ENCODE peak calls at places on chromosomes 13 and 19, in five cellular contexts. T is GM12878; O is suprapubic skin; I is adrenal gland; R is CD8-positive, alpha-beta memory T cell. B is an unnamed sample. For H3K27me3 and H3K4me1, the result is how much of the 10 kb centered on the place peaks cover.

GRCh38 chr19:36141039-36141914 is 1.4 kb downstream of the CAPNS1 start:
- DNase-seq in T (peak), O (peak), I (peak), R (peak), B (peak)

GRCh38 chr13:32538234-32538620 is 368 bp downstream of the N4BP2L2 start:
- DNase-seq in T (no peak), O (no peak), I (peak), R (no peak), B (peak)

GRCh38 chr13:111852701-111853100 is 214.2 kb upstream of the SOX1 start:
- DNase-seq in T (no peak), O (no peak), I (no peak), R (no peak), B (no peak)

GRCh38 chr13:101565327-101565726 is 112.9 kb downstream of the ITGBL1 start:
- DNase-seq in T (no peak), O (no peak), I (no peak), R (no peak), B (no peak)

GRCh38 chr19:53432088-53432661 is 391 bp downstream of the ZNF761 start:
- DNase-seq in T (no peak), O (peak), I (no peak), R (peak), B (peak)

GRCh38 chr19:18666304-18666703 is 17.2 kb upstream of the CRTC1 start:
- DNase-seq in T (no peak), O (no peak), I (no peak), R (no peak), B (no peak)

GRCh38 chr19:35752746-35753350 is 4.0 kb downstream of the HSPB6 start:
- DNase-seq in T (no peak), O (no peak), I (no peak), R (no peak), B (no peak)

GRCh38 chr19:37078717-37079032 is 442 bp downstream of the ZNF420 start:
- DNase-seq in T (peak), O (no peak), I (no peak), R (no peak), B (no peak)

GRCh38 chr19:53596056-53596455 is 35.7 kb upstream of the DPRX start:
- DNase-seq in T (no peak), O (no peak), I (no peak), R (no peak), B (no peak)

GRCh38 chr13:46267166-46267565 is 55.4 kb downstream of the LRRC63 start:
- DNase-seq in T (no peak), O (no peak), I (no peak), R (no peak), B (no peak)

GRCh38 chr13:99403458-99403971 is 96.3 kb upstream of the GPR183 start:
- DNase-seq in T (no peak), O (no peak), I (no peak), R (peak), B (no peak)

GRCh38 chr13:98253526-98253925 is 76.5 kb upstream of the RNF113B start:
- DNase-seq in T (no peak), O (no peak), I (no peak), R (no peak), B (no peak)

GRCh38 chr13:114241918-114242317 is 7.2 kb downstream of the CDC16 start:
- DNase-seq in T (no peak), O (no peak), I (no peak), R (no peak), B (no peak)

GRCh38 chr13:114035583-114036501 is 62.0 kb upstream of the C13orf46 start:
- DNase-seq in T (no peak), O (no peak), I (peak), R (no peak), B (no peak)

GRCh38 chr19:53357821-53358581 is 7.5 kb upstream of the ZNF525 start:
- DNase-seq in T (no peak), O (no peak), I (no peak), R (no peak), B (no peak)

GRCh38 chr19:7255119-7255518 is 39.1 kb downstream of the INSR start:
- DNase-seq in T (no peak), O (no peak), I (peak), R (no peak), B (peak)

GRCh38 chr13:51283361-51283760 is 56.1 kb upstream of the SERPINE3 start:
- DNase-seq in T (no peak), O (no peak), I (no peak), R (no peak), B (no peak)

GRCh38 chr19:49340865-49341718 is 5.9 kb downstream of the CD37 start:
- DNase-seq in T (no peak), O (peak), I (no peak), R (no peak), B (no peak)

GRCh38 chr13:107018285-107018684 is 450.3 kb upstream of the ARGLU1 start:
- DNase-seq in T (no peak), O (no peak), I (no peak), R (no peak), B (no peak)

GRCh38 chr13:106513025-106513424 is 22.4 kb downstream of the EFNB2 start:
- DNase-seq in T (no peak), O (no peak), I (no peak), R (no peak), B (no peak)

GRCh38 chr19:461664-462551 is 1.1 kb upstream of the SHC2 start:
- DNase-seq in T (no peak), O (no peak), I (peak), R (no peak), B (peak)

GRCh38 chr13:49827336-49827735 is 34.9 kb upstream of the KPNA3 start:
- DNase-seq in T (no peak), O (no peak), I (no peak), R (no peak), B (no peak)

GRCh38 chr13:91375119-91375729 is 23.2 kb upstream of the GPC5 start:
- DNase-seq in T (no peak), O (no peak), I (no peak), R (no peak), B (peak)

GRCh38 chr19:13051581-13052165 is 51.0 kb downstream of the LYL1 start:
- DNase-seq in T (no peak), O (no peak), I (peak), R (no peak), B (peak)

GRCh38 chr19:54186351-54186750 is 3.0 kb downstream of the MBOAT7 start:
- DNase-seq in T (no peak), O (no peak), I (no peak), R (no peak), B (no peak)

GRCh38 chr13:75544681-75545333 is 4.8 kb upstream of the UCHL3 start:
- DNase-seq in T (no peak), O (no peak), I (no peak), R (no peak), B (no peak)

GRCh38 chr13:109131698-109132257 is 502.4 kb downstream of the MYO16 start:
- DNase-seq in T (peak), O (no peak), I (no peak), R (no peak), B (no peak)

GRCh38 chr19:7468840-7469239 is 20.0 kb downstream of the PEX11G start:
- DNase-seq in T (no peak), O (no peak), I (no peak), R (no peak), B (no peak)

GRCh38 chr13:24995225-24995804 is 100.6 kb upstream of the PABPC3 start:
- DNase-seq in T (no peak), O (no peak), I (peak), R (peak), B (peak)

GRCh38 chr13:74204606-74205312 is 70.6 kb upstream of the KLF12 start:
- DNase-seq in T (no peak), O (no peak), I (no peak), R (no peak), B (no peak)

GRCh38 chr19:33064117-33064777 is 441 bp downstream of the RHPN2 start:
- DNase-seq in T (no peak), O (no peak), I (no peak), R (no peak), B (peak)

GRCh38 chr13:71577127-71577526 is 289.9 kb downstream of the DACH1 start:
- DNase-seq in T (no peak), O (no peak), I (no peak), R (no peak), B (no peak)

GRCh38 chr13:47933688-47934011 is 67.4 kb downstream of the SUCLA2 start:
- DNase-seq in T (no peak), O (no peak), I (no peak), R (no peak), B (no peak)

GRCh38 chr13:106534844-106535551 is 464 bp downstream of the EFNB2 start:
- DNase-seq in T (no peak), O (peak), I (no peak), R (peak), B (peak)

GRCh38 chr13:107713314-107713713 is 502.0 kb downstream of the LIG4 start:
- DNase-seq in T (no peak), O (no peak), I (no peak), R (no peak), B (no peak)

GRCh38 chr13:33678906-33679657 is 138.9 kb upstream of the RFC3 start:
- DNase-seq in T (peak), O (no peak), I (peak), R (peak), B (peak)

GRCh38 chr19:41688098-41688497 is at the start of gene CEACAM7:
- DNase-seq in T (no peak), O (no peak), I (no peak), R (no peak), B (no peak)

GRCh38 chr19:41690801-41691065 is 2.7 kb upstream of the CEACAM7 start:
- DNase-seq in T (no peak), O (no peak), I (no peak), R (no peak), B (no peak)

GRCh38 chr19:41688687-41689086 is 617 bp upstream of the CEACAM7 start:
- DNase-seq in T (no peak), O (no peak), I (no peak), R (no peak), B (no peak)

GRCh38 chr19:41691268-41691970 is 3.3 kb upstream of the CEACAM7 start:
- DNase-seq in T (no peak), O (no peak), I (no peak), R (no peak), B (peak)

GRCh38 chr19:41689993-41690800 is 2.1 kb upstream of the CEACAM7 start:
- DNase-seq in T (no peak), O (no peak), I (no peak), R (no peak), B (no peak)
- H3K27me3 ChIP-seq in T (under half), O (under half), I (under half), R (under half), B (under half)

GRCh38 chr13:94711561-94712286 is 621 bp downstream of the SOX21 start:
- DNase-seq in T (no peak), O (no peak), I (no peak), R (no peak), B (peak)
- H3K4me1 ChIP-seq in T (under half), O (under half), I (under half), R (under half), B (under half)

DNA sequence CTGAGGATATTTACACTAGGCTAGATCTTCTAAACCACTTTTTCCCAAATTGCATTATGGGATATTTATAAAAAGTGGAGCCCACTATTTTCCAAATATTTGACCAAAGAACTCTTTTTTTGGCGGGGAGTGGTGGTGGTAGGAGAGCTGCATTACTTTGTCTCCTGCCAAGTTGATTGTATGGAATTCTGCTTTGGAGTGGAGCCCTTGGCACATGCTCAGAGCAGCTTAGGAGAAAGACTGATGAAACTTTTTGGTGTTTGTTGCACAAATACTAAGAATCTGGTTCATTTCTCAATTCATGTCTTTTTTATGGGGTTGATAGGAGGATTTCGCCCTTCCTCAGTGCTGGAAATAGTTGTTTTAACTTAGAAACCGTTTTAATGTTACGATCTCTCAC is 415.7 kb downstream of the FGF9 start:
- DNase-seq in T (no peak), O (no peak), I (no peak), R (no peak), B (no peak)
- H3K27me3 ChIP-seq in T (under half), O (under half), I (under half), R (under half), B (under half)

DNA sequence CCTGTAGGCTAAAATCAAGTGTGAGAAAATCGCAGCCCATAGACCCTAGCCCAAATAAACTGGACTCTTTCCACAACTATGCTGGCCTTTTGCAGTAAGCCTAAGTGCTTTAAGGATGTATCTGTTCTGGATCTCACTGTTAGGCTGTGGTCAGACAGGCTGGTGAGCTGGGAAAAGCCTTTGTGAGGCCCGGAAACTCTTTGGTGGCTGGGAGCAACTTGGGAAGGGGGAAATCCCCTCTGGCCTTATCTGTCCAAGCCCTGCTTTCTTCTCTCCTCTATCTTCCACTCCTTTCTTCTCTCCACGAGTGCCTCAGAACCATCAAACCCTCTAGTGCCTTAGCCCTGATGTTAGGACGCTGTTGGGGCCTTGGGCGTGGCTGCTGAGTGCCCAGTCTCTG is 135.4 kb downstream of the LACC1 start:
- DNase-seq in T (no peak), O (no peak), I (no peak), R (no peak), B (no peak)
- H3K4me1 ChIP-seq in T (under half), O (under half), I (under half), R (under half), B (under half)

GRCh38 chr13:64684685-64685431 is 2545.3 kb downstream of the PCDH9 start:
- DNase-seq in T (no peak), O (no peak), I (no peak), R (no peak), B (no peak)
- H3K27me3 ChIP-seq in T (under half), O (under half), I (under half), R (under half), B (under half)

GRCh38 chr19:2061936-2062729 is 11.1 kb upstream of the MKNK2 start:
- DNase-seq in T (no peak), O (no peak), I (peak), R (no peak), B (no peak)

GRCh38 chr19:2063824-2064223 is 12.8 kb upstream of the MKNK2 start:
- DNase-seq in T (no peak), O (peak), I (no peak), R (no peak), B (no peak)

GRCh38 chr19:2059422-2060201 is 8.6 kb upstream of the MKNK2 start:
- DNase-seq in T (no peak), O (no peak), I (peak), R (no peak), B (peak)

GRCh38 chr19:2062770-2063169 is 11.7 kb upstream of the MKNK2 start:
- DNase-seq in T (no peak), O (no peak), I (no peak), R (no peak), B (no peak)

DNA sequence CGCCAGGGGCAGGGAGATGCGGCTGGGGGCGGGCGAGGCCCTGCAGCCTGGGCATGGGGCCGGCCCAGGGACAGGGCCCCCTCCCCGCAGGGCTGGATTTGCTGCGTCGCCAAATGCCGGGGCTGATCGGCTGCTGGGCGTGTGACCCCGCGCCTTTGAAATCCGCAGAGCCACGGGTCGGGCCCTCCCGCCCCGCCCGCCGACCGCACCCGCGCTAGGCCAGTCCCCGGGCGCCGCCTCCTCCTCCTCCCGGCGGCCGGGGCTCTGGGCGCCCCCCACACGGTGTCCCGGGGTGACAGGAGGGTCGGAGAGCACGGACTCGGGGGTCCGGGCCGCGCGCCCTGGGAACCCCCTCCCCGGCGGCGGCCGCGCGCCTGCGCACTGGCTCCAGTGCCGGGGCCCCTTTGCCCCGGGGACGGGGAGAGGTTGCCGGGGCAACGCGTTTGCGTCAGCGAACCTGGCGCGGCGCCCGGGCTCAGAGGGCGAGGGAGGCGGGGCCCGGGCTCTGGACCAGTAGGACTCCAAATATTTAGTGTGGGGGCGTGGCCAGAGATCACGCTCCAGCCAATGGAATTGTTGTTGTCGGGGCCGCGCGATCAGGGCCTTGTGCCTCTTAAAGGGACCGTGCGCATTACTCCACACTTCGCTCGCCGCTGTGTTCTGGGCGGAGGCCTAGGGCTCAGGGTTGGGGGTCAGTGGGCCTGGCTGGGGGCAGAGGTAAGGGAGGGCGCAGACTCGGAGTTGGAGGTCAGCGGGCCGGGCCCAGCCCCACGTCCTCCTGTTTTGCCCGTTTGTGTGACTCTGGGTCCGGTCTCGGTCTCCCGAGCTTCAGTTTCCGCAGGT is 10.3 kb upstream of the MKNK2 start:
- DNase-seq in T (peak), O (peak), I (peak), R (peak), B (peak)
- H3K4me1 ChIP-seq in T (under half), O (half or more), I (under half), R (half or more), B (half or more)

GRCh38 chr19:29926801-29927200 is 15.2 kb upstream of the URI1 start:
- DNase-seq in T (no peak), O (no peak), I (no peak), R (no peak), B (no peak)

GRCh38 chr19:29926031-29926430 is 16.0 kb upstream of the URI1 start:
- DNase-seq in T (no peak), O (no peak), I (no peak), R (no peak), B (no peak)

GRCh38 chr19:29927944-29928669 is 13.9 kb upstream of the URI1 start:
- DNase-seq in T (peak), O (no peak), I (no peak), R (no peak), B (no peak)

GRCh38 chr19:29923653-29924052 is 18.4 kb upstream of the URI1 start:
- DNase-seq in T (no peak), O (no peak), I (no peak), R (no peak), B (no peak)

GRCh38 chr19:29928831-29929230 is 13.2 kb upstream of the URI1 start:
- DNase-seq in T (peak), O (no peak), I (no peak), R (no peak), B (no peak)
- H3K27me3 ChIP-seq in T (under half), O (under half), I (under half), R (under half), B (under half)

GRCh38 chr19:10688545-10689280 is 12.5 kb upstream of the QTRT1 start:
- DNase-seq in T (no peak), O (no peak), I (no peak), R (no peak), B (no peak)
- H3K4me1 ChIP-seq in T (under half), O (under half), I (under half), R (under half), B (under half)